ENCODE peak calls at places on chromosomes 4 and X, in nine cellular contexts. One of them, this sample, is unnamed.

GRCh38 chrX:34658316-34658715 is 1.2 kb upstream of the TMEM47 start:
- DNase-seq in heart right ventricle: no peak
- DNase-seq in stimulated activated CD4-positive, alpha-beta T cell treated with anti-CD3 and anti-CD28 coated beads, Interleukin-15, amount 100 ng/mL, for 1 hour: no peak
- DNase-seq in stimulated activated CD8-positive, alpha-beta memory T cell treated with anti-CD3 and anti-CD28 coated beads, Interleukin-4, amount 100 ng/mL, for 1 hour: no peak
- DNase-seq in PC-3: no peak
- DNase-seq in endothelial cell: no peak
- DNase-seq in COR-L47: no peak
- DNase-seq in GM13976: no peak
- DNase-seq in adipocyte: peak; percentile 73
- DNase-seq in this sample: no peak

GRCh38 chrX:7146703-7147430 is 645 bp upstream of the STS start:
- DNase-seq in PC-3: no peak
- DNase-seq in stimulated activated CD8-positive, alpha-beta memory T cell treated with anti-CD3 and anti-CD28 coated beads, Interleukin-4, amount 100 ng/mL, for 1 hour: no peak
- DNase-seq in endothelial cell: no peak
- DNase-seq in COR-L47: no peak
- DNase-seq in stimulated activated CD4-positive, alpha-beta T cell treated with anti-CD3 and anti-CD28 coated beads, Interleukin-15, amount 100 ng/mL, for 1 hour: no peak
- DNase-seq in GM13976: peak; percentile 29
- DNase-seq in adipocyte: no peak
- DNase-seq in heart right ventricle: peak; percentile 4
- DNase-seq in this sample: no peak

GRCh38 chr4:147924604-147925412 is 192.9 kb downstream of the ARHGAP10 start:
- DNase-seq in PC-3: peak; percentile 38
- DNase-seq in COR-L47: peak; percentile 32
- DNase-seq in stimulated activated CD4-positive, alpha-beta T cell treated with anti-CD3 and anti-CD28 coated beads, Interleukin-15, amount 100 ng/mL, for 1 hour: no peak
- DNase-seq in stimulated activated CD8-positive, alpha-beta memory T cell treated with anti-CD3 and anti-CD28 coated beads, Interleukin-4, amount 100 ng/mL, for 1 hour: no peak
- DNase-seq in heart right ventricle: peak; percentile 19
- DNase-seq in GM13976: no peak
- DNase-seq in endothelial cell: peak; percentile 44
- DNase-seq in adipocyte: peak; percentile 48
- DNase-seq in this sample: peak; percentile 23

GRCh38 chrX:7215842-7216241 is 67.9 kb upstream of the PUDP start:
- DNase-seq in heart right ventricle: no peak
- DNase-seq in GM13976: no peak
- DNase-seq in adipocyte: no peak
- DNase-seq in stimulated activated CD8-positive, alpha-beta memory T cell treated with anti-CD3 and anti-CD28 coated beads, Interleukin-4, amount 100 ng/mL, for 1 hour: no peak
- DNase-seq in COR-L47: no peak
- DNase-seq in stimulated activated CD4-positive, alpha-beta T cell treated with anti-CD3 and anti-CD28 coated beads, Interleukin-15, amount 100 ng/mL, for 1 hour: no peak
- DNase-seq in endothelial cell: no peak
- DNase-seq in PC-3: no peak
- DNase-seq in this sample: no peak

GRCh38 chr4:153393397-153393796 is 48.9 kb downstream of the MND1 start:
- DNase-seq in PC-3: peak; percentile 19
- DNase-seq in stimulated activated CD4-positive, alpha-beta T cell treated with anti-CD3 and anti-CD28 coated beads, Interleukin-15, amount 100 ng/mL, for 1 hour: no peak
- DNase-seq in COR-L47: no peak
- DNase-seq in adipocyte: peak; percentile 69
- DNase-seq in heart right ventricle: no peak
- DNase-seq in GM13976: no peak
- DNase-seq in endothelial cell: no peak
- DNase-seq in stimulated activated CD8-positive, alpha-beta memory T cell treated with anti-CD3 and anti-CD28 coated beads, Interleukin-4, amount 100 ng/mL, for 1 hour: no peak
- DNase-seq in this sample: peak; percentile 37

GRCh38 chrX:54494970-54495813 is 842 bp downstream of the FGD1 start:
- DNase-seq in stimulated activated CD4-positive, alpha-beta T cell treated with anti-CD3 and anti-CD28 coated beads, Interleukin-15, amount 100 ng/mL, for 1 hour: no peak
- DNase-seq in adipocyte: peak; percentile 55
- DNase-seq in PC-3: peak; percentile 28
- DNase-seq in endothelial cell: peak; percentile 16
- DNase-seq in COR-L47: no peak
- DNase-seq in heart right ventricle: no peak
- DNase-seq in stimulated activated CD8-positive, alpha-beta memory T cell treated with anti-CD3 and anti-CD28 coated beads, Interleukin-4, amount 100 ng/mL, for 1 hour: no peak
- DNase-seq in GM13976: no peak
- DNase-seq in this sample: no peak

GRCh38 chrX:96987228-96987627 is 103.5 kb downstream of the RPA4 start:
- DNase-seq in stimulated activated CD4-positive, alpha-beta T cell treated with anti-CD3 and anti-CD28 coated beads, Interleukin-15, amount 100 ng/mL, for 1 hour: no peak
- DNase-seq in stimulated activated CD8-positive, alpha-beta memory T cell treated with anti-CD3 and anti-CD28 coated beads, Interleukin-4, amount 100 ng/mL, for 1 hour: no peak
- DNase-seq in adipocyte: peak; percentile 43
- DNase-seq in PC-3: peak; percentile 15
- DNase-seq in endothelial cell: no peak
- DNase-seq in heart right ventricle: no peak
- DNase-seq in COR-L47: no peak
- DNase-seq in GM13976: no peak
- DNase-seq in this sample: no peak

GRCh38 chr4:163495900-163496299 is 1.4 kb downstream of the TMA16 start:
- DNase-seq in stimulated activated CD4-positive, alpha-beta T cell treated with anti-CD3 and anti-CD28 coated beads, Interleukin-15, amount 100 ng/mL, for 1 hour: no peak
- DNase-seq in GM13976: peak; percentile 47
- DNase-seq in PC-3: no peak
- DNase-seq in COR-L47: no peak
- DNase-seq in stimulated activated CD8-positive, alpha-beta memory T cell treated with anti-CD3 and anti-CD28 coated beads, Interleukin-4, amount 100 ng/mL, for 1 hour: no peak
- DNase-seq in adipocyte: no peak
- DNase-seq in heart right ventricle: no peak
- DNase-seq in endothelial cell: no peak
- DNase-seq in this sample: no peak

GRCh38 chr4:129346760-129347159 is 250.8 kb downstream of the C4orf33 start:
- DNase-seq in stimulated activated CD4-positive, alpha-beta T cell treated with anti-CD3 and anti-CD28 coated beads, Interleukin-15, amount 100 ng/mL, for 1 hour: no peak
- DNase-seq in PC-3: no peak
- DNase-seq in endothelial cell: no peak
- DNase-seq in adipocyte: peak; percentile 39
- DNase-seq in heart right ventricle: no peak
- DNase-seq in GM13976: no peak
- DNase-seq in COR-L47: no peak
- DNase-seq in stimulated activated CD8-positive, alpha-beta memory T cell treated with anti-CD3 and anti-CD28 coated beads, Interleukin-4, amount 100 ng/mL, for 1 hour: no peak
- DNase-seq in this sample: no peak

GRCh38 chrX:112968351-112969133 is 127.9 kb upstream of the AMOT start:
- DNase-seq in stimulated activated CD4-positive, alpha-beta T cell treated with anti-CD3 and anti-CD28 coated beads, Interleukin-15, amount 100 ng/mL, for 1 hour: no peak
- DNase-seq in COR-L47: no peak
- DNase-seq in adipocyte: peak; percentile 3
- DNase-seq in PC-3: peak; percentile 1
- DNase-seq in GM13976: no peak
- DNase-seq in stimulated activated CD8-positive, alpha-beta memory T cell treated with anti-CD3 and anti-CD28 coated beads, Interleukin-4, amount 100 ng/mL, for 1 hour: no peak
- DNase-seq in endothelial cell: no peak
- DNase-seq in heart right ventricle: no peak
- DNase-seq in this sample: no peak

GRCh38 chr4:148043990-148044645 is 312.2 kb downstream of the ARHGAP10 start:
- DNase-seq in adipocyte: peak; percentile 9
- DNase-seq in stimulated activated CD4-positive, alpha-beta T cell treated with anti-CD3 and anti-CD28 coated beads, Interleukin-15, amount 100 ng/mL, for 1 hour: no peak
- DNase-seq in endothelial cell: no peak
- DNase-seq in stimulated activated CD8-positive, alpha-beta memory T cell treated with anti-CD3 and anti-CD28 coated beads, Interleukin-4, amount 100 ng/mL, for 1 hour: no peak
- DNase-seq in GM13976: no peak
- DNase-seq in heart right ventricle: peak; percentile 78
- DNase-seq in COR-L47: no peak
- DNase-seq in PC-3: no peak
- DNase-seq in this sample: no peak

GRCh38 chr4:110196206-110196870 is 2.1 kb downstream of the ELOVL6 start:
- DNase-seq in GM13976: peak; percentile 62
- DNase-seq in endothelial cell: peak; percentile 61
- DNase-seq in stimulated activated CD4-positive, alpha-beta T cell treated with anti-CD3 and anti-CD28 coated beads, Interleukin-15, amount 100 ng/mL, for 1 hour: peak; percentile 20
- DNase-seq in adipocyte: peak; percentile 54
- DNase-seq in PC-3: peak; percentile 30
- DNase-seq in COR-L47: peak; percentile 35
- DNase-seq in stimulated activated CD8-positive, alpha-beta memory T cell treated with anti-CD3 and anti-CD28 coated beads, Interleukin-4, amount 100 ng/mL, for 1 hour: no peak
- DNase-seq in heart right ventricle: peak; percentile 48
- DNase-seq in this sample: peak; percentile 18

GRCh38 chrX:38968817-38969216 is 167.6 kb downstream of the MID1IP1 start:
- DNase-seq in PC-3: no peak
- DNase-seq in endothelial cell: no peak
- DNase-seq in COR-L47: no peak
- DNase-seq in stimulated activated CD8-positive, alpha-beta memory T cell treated with anti-CD3 and anti-CD28 coated beads, Interleukin-4, amount 100 ng/mL, for 1 hour: no peak
- DNase-seq in stimulated activated CD4-positive, alpha-beta T cell treated with anti-CD3 and anti-CD28 coated beads, Interleukin-15, amount 100 ng/mL, for 1 hour: no peak
- DNase-seq in GM13976: no peak
- DNase-seq in adipocyte: no peak
- DNase-seq in heart right ventricle: no peak
- DNase-seq in this sample: no peak

GRCh38 chr4:42371306-42372063 is 25.8 kb upstream of the SHISA3 start:
- DNase-seq in endothelial cell: no peak
- DNase-seq in COR-L47: peak; percentile 28
- DNase-seq in stimulated activated CD8-positive, alpha-beta memory T cell treated with anti-CD3 and anti-CD28 coated beads, Interleukin-4, amount 100 ng/mL, for 1 hour: no peak
- DNase-seq in PC-3: peak; percentile 77
- DNase-seq in stimulated activated CD4-positive, alpha-beta T cell treated with anti-CD3 and anti-CD28 coated beads, Interleukin-15, amount 100 ng/mL, for 1 hour: no peak
- DNase-seq in GM13976: peak; percentile 62
- DNase-seq in adipocyte: peak; percentile 51
- DNase-seq in heart right ventricle: peak; percentile 30
- DNase-seq in this sample: peak; percentile 49

GRCh38 chr4:15004701-15005301 is 2.5 kb downstream of the CPEB2 start:
- DNase-seq in stimulated activated CD8-positive, alpha-beta memory T cell treated with anti-CD3 and anti-CD28 coated beads, Interleukin-4, amount 100 ng/mL, for 1 hour: no peak
- DNase-seq in stimulated activated CD4-positive, alpha-beta T cell treated with anti-CD3 and anti-CD28 coated beads, Interleukin-15, amount 100 ng/mL, for 1 hour: peak; percentile 9
- DNase-seq in endothelial cell: peak; percentile 56
- DNase-seq in heart right ventricle: peak; percentile 85
- DNase-seq in adipocyte: peak; percentile 90
- DNase-seq in PC-3: peak; percentile 75
- DNase-seq in COR-L47: no peak
- DNase-seq in GM13976: peak; percentile 51
- DNase-seq in this sample: peak; percentile 18

GRCh38 chr4:170231377-170231776 is 141.6 kb upstream of the AADAT start:
- DNase-seq in GM13976: no peak
- DNase-seq in COR-L47: no peak
- DNase-seq in stimulated activated CD8-positive, alpha-beta memory T cell treated with anti-CD3 and anti-CD28 coated beads, Interleukin-4, amount 100 ng/mL, for 1 hour: no peak
- DNase-seq in PC-3: no peak
- DNase-seq in endothelial cell: no peak
- DNase-seq in heart right ventricle: no peak
- DNase-seq in stimulated activated CD4-positive, alpha-beta T cell treated with anti-CD3 and anti-CD28 coated beads, Interleukin-15, amount 100 ng/mL, for 1 hour: no peak
- DNase-seq in adipocyte: no peak
- DNase-seq in this sample: no peak

GRCh38 chr4:150308824-150309472 is 230.7 kb downstream of the DCLK2 start:
- DNase-seq in stimulated activated CD4-positive, alpha-beta T cell treated with anti-CD3 and anti-CD28 coated beads, Interleukin-15, amount 100 ng/mL, for 1 hour: no peak
- DNase-seq in heart right ventricle: no peak
- DNase-seq in stimulated activated CD8-positive, alpha-beta memory T cell treated with anti-CD3 and anti-CD28 coated beads, Interleukin-4, amount 100 ng/mL, for 1 hour: no peak
- DNase-seq in PC-3: peak; percentile 75
- DNase-seq in GM13976: no peak
- DNase-seq in adipocyte: peak; percentile 36
- DNase-seq in endothelial cell: no peak
- DNase-seq in COR-L47: no peak
- DNase-seq in this sample: no peak

GRCh38 chr4:25949166-25949748 is 35.2 kb downstream of the SMIM20 start:
- DNase-seq in heart right ventricle: no peak
- DNase-seq in stimulated activated CD8-positive, alpha-beta memory T cell treated with anti-CD3 and anti-CD28 coated beads, Interleukin-4, amount 100 ng/mL, for 1 hour: no peak
- DNase-seq in endothelial cell: no peak
- DNase-seq in PC-3: no peak
- DNase-seq in stimulated activated CD4-positive, alpha-beta T cell treated with anti-CD3 and anti-CD28 coated beads, Interleukin-15, amount 100 ng/mL, for 1 hour: no peak
- DNase-seq in GM13976: no peak
- DNase-seq in COR-L47: peak; percentile 74
- DNase-seq in adipocyte: no peak
- DNase-seq in this sample: no peak

This sample was measured in HTR-8/SVneo.